ENCODE peak calls at places on chromosomes 12 and 14, in eight cellular contexts. D is astrocyte of the spinal cord, J is mucosa of descending colon, Y is breast epithelium, O is fibroblast of villous mesenchyme, L is ascending aorta, T is HCT116, E is ovary. F is an unnamed sample.

GRCh38 chr14:91383439-91383838 is 34.2 kb downstream of the CCDC88C start:
- DNase-seq in D (no peak), J (no peak), Y (no peak), O (no peak), L (no peak), T (no peak), E (no peak), F (no peak)

GRCh38 chr12:52300796-52301691 is 9.7 kb upstream of the KRT81 start:
- DNase-seq in D (no peak), J (no peak), Y (no peak), O (no peak), L (no peak), T (no peak), E (no peak), F (no peak)

GRCh38 chr14:33505295-33505962 is 445.4 kb downstream of the EGLN3 start:
- DNase-seq in D (no peak), J (no peak), Y (no peak), O (no peak), L (no peak), T (no peak), E (no peak), F (no peak)

GRCh38 chr14:62409909-62410308 is 635.3 kb downstream of the KCNH5 start:
- DNase-seq in D (peak), J (no peak), Y (no peak), O (peak), L (no peak), T (no peak), E (no peak), F (peak)

GRCh38 chr14:52949711-52950409 is 990 bp downstream of the FERMT2 start:
- DNase-seq in D (peak), J (no peak), Y (no peak), O (peak), L (no peak), T (no peak), E (no peak), F (peak)

GRCh38 chr12:47824198-47824597 is 4.5 kb upstream of the HDAC7 start:
- DNase-seq in D (no peak), J (peak), Y (no peak), O (no peak), L (no peak), T (no peak), E (no peak), F (no peak)

GRCh38 chr12:5480953-5481300 is 49.0 kb downstream of the NTF3 start:
- DNase-seq in D (no peak), J (no peak), Y (no peak), O (no peak), L (no peak), T (no peak), E (no peak), F (no peak)

GRCh38 chr12:130414381-130414780 is 76.7 kb downstream of the PIWIL1 start:
- DNase-seq in D (no peak), J (no peak), Y (no peak), O (no peak), L (no peak), T (no peak), E (no peak), F (no peak)

GRCh38 chr12:132734206-132734605 is 23.6 kb downstream of the PGAM5 start:
- DNase-seq in D (peak), J (no peak), Y (no peak), O (no peak), L (no peak), T (no peak), E (no peak), F (no peak)

GRCh38 chr14:97802974-97803373 is 1005.8 kb downstream of the VRK1 start:
- DNase-seq in D (no peak), J (no peak), Y (no peak), O (no peak), L (no peak), T (no peak), E (no peak), F (no peak)

GRCh38 chr14:91368681-91369416 is 48.8 kb downstream of the CCDC88C start:
- DNase-seq in D (no peak), J (no peak), Y (no peak), O (no peak), L (no peak), T (no peak), E (no peak), F (no peak)

GRCh38 chr14:55721353-55721752 is 141.3 kb downstream of the KTN1 start:
- DNase-seq in D (peak), J (no peak), Y (no peak), O (peak), L (no peak), T (peak), E (no peak), F (peak)

GRCh38 chr14:74348735-74349463 is 628 bp downstream of the VRTN start:
- DNase-seq in D (no peak), J (no peak), Y (no peak), O (no peak), L (no peak), T (no peak), E (no peak), F (no peak)

GRCh38 chr12:87929346-87929745 is 99.9 kb downstream of the C12orf50 start:
- DNase-seq in D (no peak), J (no peak), Y (no peak), O (no peak), L (no peak), T (no peak), E (no peak), F (no peak)

GRCh38 chr14:80055912-80056801 is 155.1 kb downstream of the DIO2 start:
- DNase-seq in D (peak), J (no peak), Y (no peak), O (peak), L (no peak), T (no peak), E (no peak), F (peak)

GRCh38 chr12:110080410-110080809 is 32.1 kb upstream of the C12orf76 start:
- DNase-seq in D (no peak), J (no peak), Y (no peak), O (no peak), L (no peak), T (no peak), E (no peak), F (no peak)

GRCh38 chr14:65096323-65097089 is 5.8 kb downstream of the MAX start:
- DNase-seq in D (no peak), J (no peak), Y (no peak), O (peak), L (no peak), T (no peak), E (peak), F (peak)

DNA sequence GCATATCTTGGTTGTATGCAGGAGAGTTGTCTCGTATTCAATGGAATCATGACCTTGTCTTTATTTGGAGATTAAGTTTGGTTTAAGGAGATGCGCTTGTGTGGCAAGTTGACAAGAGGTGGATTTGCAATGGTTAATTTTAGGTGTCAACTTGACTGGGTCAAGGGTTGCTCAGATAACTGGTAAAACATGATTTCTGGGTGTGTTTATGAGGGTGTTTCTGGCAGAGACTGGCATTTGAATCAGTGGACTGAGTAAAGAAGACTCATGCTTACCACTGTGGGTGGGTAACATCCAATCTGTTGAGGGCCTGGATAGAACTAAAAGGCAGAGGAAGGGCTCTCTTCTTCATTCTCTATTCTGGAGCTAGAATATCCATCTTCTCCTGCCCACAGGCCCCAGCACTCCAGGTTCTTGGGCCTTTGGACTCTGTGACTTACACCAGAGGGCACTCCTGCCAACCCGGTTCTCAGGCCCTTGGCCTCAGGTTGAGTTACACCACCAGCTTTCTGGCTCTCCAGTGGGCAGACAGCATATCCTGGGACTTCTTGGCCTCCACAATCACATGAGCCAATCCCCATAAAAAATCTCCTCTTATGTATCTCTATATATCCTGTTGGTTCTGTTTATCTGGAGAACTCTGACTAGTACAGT is 141.5 kb upstream of the ARID2 start:
- DNase-seq in D (no peak), J (peak), Y (no peak), O (no peak), L (no peak), T (no peak), E (no peak), F (no peak)
- TF ChIP-seq CTCF in D (no peak), J (no peak), Y (no peak), O (no peak), L (no peak), T (no peak), E (no peak), F (peak)

GRCh38 chr12:6493580-6494350 is at the start of gene NCAPD2:
- DNase-seq in D (peak), J (peak), Y (peak), O (peak), L (peak), T (peak), E (peak), F (peak)
- TF ChIP-seq CTCF in D (no peak), J (peak), Y (no peak), O (peak), L (peak), T (peak), E (peak), F (peak)

GRCh38 chr14:93736378-93737014 is 51.8 kb downstream of the PRIMA1 start:
- DNase-seq in D (no peak), J (no peak), Y (no peak), O (no peak), L (no peak), T (no peak), E (no peak), F (no peak)
- TF ChIP-seq CTCF in D (no peak), J (no peak), Y (no peak), O (no peak), L (peak), T (peak), E (no peak), F (no peak)

GRCh38 chr14:94826774-94827173 is 56.9 kb upstream of the GSC start:
- DNase-seq in D (no peak), J (no peak), Y (no peak), O (no peak), L (no peak), T (no peak), E (no peak), F (no peak)

GRCh38 chr14:94819531-94819930 is 49.6 kb upstream of the GSC start:
- DNase-seq in D (no peak), J (no peak), Y (no peak), O (no peak), L (no peak), T (no peak), E (no peak), F (no peak)

GRCh38 chr14:94827711-94828505 is 58.0 kb upstream of the GSC start:
- DNase-seq in D (no peak), J (no peak), Y (peak), O (no peak), L (no peak), T (no peak), E (peak), F (no peak)

GRCh38 chr14:94821705-94822104 is 51.8 kb upstream of the GSC start:
- DNase-seq in D (no peak), J (no peak), Y (no peak), O (no peak), L (no peak), T (no peak), E (no peak), F (no peak)

GRCh38 chr14:94823556-94824341 is 53.8 kb upstream of the GSC start:
- DNase-seq in D (no peak), J (no peak), Y (no peak), O (no peak), L (no peak), T (peak), E (no peak), F (peak)
- TF ChIP-seq CTCF in D (no peak), J (no peak), Y (no peak), O (no peak), L (no peak), T (peak), E (no peak), F (no peak)

DNA sequence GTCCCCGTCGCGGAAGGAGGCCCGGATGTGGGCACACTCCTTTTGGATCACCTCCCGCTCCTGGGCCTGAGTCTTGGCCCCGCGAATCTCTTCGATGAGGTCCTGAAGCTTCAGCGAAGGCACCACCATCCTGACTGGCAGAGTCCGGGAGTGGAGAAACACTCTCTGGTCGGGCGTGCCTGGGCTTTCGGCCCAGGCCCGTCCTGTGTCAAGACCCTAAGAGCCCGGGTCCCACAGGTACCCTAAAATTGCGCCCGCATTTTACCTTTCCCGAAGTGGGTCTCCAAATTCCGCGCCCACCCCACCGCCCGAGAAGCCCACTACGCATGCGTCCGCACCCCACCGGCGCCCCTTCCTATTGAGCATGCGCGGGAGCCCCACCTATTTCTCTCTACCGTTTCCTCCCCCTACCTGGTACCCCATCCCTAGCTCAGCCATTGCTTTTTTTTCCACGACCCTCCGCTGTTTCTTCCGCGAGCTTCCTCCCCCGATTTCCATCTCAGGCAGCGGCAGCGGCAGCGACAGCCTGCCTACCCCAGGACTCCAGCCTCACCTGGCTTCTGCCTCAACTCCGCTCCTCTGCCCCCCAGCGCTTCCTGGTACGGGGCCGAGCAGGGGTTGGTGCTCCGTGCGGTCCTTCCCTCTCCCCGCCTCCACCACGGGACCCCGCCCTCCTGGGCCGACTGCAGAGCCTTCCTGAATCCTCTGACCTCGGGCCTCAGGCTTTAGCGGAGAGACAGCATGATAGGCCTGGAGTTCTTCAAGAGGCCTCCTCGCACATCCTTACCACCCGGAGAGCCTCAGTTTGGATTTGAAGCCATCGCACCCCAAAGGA is at the start of gene AP1G2:
- DNase-seq in D (peak), J (peak), Y (peak), O (peak), L (peak), T (peak), E (peak), F (peak)
- TF ChIP-seq CTCF in D (no peak), J (no peak), Y (no peak), O (no peak), L (no peak), T (no peak), E (no peak), F (no peak)

GRCh38 chr12:56601503-56601902 is 28.6 kb downstream of the BAZ2A start:
- DNase-seq in D (no peak), J (no peak), Y (no peak), O (no peak), L (no peak), T (no peak), E (no peak), F (peak)
- TF ChIP-seq CTCF in D (peak), J (no peak), Y (no peak), O (peak), L (no peak), T (peak), E (no peak), F (peak)

DNA sequence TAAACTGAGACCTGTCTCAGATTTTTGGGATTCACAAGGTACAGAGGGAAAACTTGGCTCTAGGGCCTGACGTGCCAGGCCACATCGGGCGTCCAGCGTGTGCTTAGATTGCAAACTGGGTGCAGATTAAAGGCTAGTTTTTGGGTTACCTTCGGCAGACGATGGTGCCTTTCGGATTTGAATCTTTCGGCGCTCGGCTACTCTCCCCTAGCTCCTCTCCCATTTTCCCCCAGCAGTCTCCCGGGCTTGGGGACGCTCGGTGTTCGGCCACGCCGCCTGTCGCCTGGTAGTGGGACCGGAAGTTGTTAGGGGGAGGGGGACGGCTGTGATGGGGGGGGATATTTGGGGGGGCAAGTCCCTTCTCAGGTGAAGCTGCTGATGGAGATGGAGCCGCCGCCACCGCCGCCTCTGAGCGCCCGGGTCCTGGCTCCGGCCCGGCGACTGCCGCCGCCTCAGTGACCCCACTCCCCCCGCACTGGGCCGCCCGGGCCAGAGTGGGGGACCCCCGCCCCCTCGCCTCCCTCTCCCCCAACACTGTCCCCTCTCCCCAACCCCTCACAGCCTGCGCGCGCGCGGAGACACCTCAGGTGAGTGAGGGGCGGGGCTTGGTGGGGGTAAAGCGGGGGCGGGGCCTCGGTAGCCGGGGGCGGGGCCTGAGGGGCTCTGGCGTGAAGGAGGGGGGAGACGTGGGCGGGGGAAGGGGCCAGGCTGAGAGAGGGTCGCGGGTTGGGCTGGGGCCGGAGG is 10.2 kb downstream of the SUOX start:
- DNase-seq in D (peak), J (peak), Y (peak), O (peak), L (peak), T (peak), E (peak), F (peak)
- TF ChIP-seq CTCF in D (no peak), J (no peak), Y (no peak), O (no peak), L (no peak), T (no peak), E (no peak), F (no peak)

DNA sequence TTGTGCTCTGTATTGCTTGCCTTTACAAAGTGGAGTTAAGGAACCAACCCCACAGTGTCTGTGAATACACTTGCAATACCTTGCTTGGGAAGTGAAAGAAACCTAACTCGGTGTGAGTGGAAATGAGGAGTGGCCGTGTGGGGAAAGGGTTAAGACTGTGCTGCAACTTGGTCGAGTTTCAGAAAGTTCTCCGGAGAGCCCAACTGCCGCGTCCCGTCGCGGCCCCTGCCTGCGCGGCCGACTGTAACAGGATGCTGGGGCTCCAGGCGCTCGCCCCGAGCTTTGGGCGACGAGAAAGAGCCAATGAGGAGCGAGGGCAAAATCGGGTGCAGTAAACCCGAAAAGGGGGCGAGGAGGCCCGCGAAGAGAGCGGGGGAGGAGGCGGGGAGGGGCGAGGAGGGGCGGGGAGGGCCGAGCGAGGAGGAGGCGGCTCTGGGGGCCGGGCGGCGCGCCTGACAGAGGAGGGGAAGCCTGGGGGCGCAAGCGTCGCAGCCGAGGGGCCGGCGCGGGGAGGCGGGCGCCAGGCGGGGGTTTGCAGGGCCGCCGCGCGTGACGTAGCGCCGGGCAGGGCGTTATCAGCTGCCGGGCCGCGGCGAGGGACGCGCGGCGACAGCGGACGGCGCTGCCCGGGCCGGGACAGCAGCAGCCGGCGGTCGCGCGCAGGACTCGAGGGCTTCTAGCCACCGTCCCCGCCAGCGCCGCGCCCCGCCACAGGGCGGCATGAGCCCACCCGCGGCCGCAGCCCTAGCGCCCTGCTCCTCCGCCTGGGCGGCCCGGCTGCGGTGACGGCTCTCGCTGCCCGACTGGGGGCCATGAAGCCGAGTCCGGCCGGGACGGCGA is at the start of gene DACT1:
- DNase-seq in D (peak), J (peak), Y (no peak), O (peak), L (peak), T (no peak), E (peak), F (peak)
- TF ChIP-seq CTCF in D (no peak), J (no peak), Y (no peak), O (no peak), L (no peak), T (no peak), E (peak), F (no peak)

F was measured in cardiac fibroblast.